ENCODE peak calls at places on chromosomes 11 and 22, in six cellular contexts. Y, Z, T, U, O and G are unnamed samples.

GRCh38 chr22:37894939-37895670 is 11.0 kb upstream of the MICALL1 start:
- DNase-seq in O (peak), Z (no peak), U (peak), T (no peak), Y (no peak), G (peak)

GRCh38 chr11:134686418-134686817 is 274.4 kb upstream of the B3GAT1 start:
- DNase-seq in Y (no peak), U (peak), T (no peak), Z (peak), O (no peak), G (no peak)

GRCh38 chr11:30487200-30487898 is 98.8 kb downstream of the MPPED2 start:
- DNase-seq in T (peak), Z (no peak), U (no peak), O (no peak), Y (no peak), G (peak)

GRCh38 chr11:37946155-37946766 is 1348.2 kb upstream of the RAG2 start:
- DNase-seq in T (peak), Z (peak), U (peak), O (peak), Y (peak), G (peak)

GRCh38 chr11:19895776-19896175 is 183.1 kb downstream of the NAV2 start:
- DNase-seq in Z (no peak), T (no peak), Y (no peak), O (no peak), U (no peak), G (no peak)

GRCh38 chr11:59865031-59865430 is 1.3 kb downstream of the TCN1 start:
- DNase-seq in Z (peak), U (no peak), O (no peak), Y (peak), T (no peak), G (no peak)

GRCh38 chr11:30489076-30489475 is 97.1 kb downstream of the MPPED2 start:
- DNase-seq in T (no peak), U (no peak), Y (no peak), O (no peak), Z (no peak), G (no peak)

GRCh38 chr11:73353422-73353821 is 22.8 kb upstream of the RELT start:
- DNase-seq in O (no peak), U (no peak), Y (no peak), T (no peak), Z (no peak), G (no peak)

GRCh38 chr22:35131423-35132050 is 65.6 kb downstream of the ISX start:
- DNase-seq in T (no peak), O (no peak), U (no peak), Y (no peak), Z (no peak), G (no peak)

GRCh38 chr11:6319001-6319878 is 1.1 kb downstream of the CAVIN3 start:
- DNase-seq in Y (peak), T (peak), U (no peak), O (peak), Z (peak), G (peak)

GRCh38 chr11:79019277-79019676 is 421.6 kb downstream of the TENM4 start:
- DNase-seq in T (no peak), Y (no peak), Z (no peak), O (no peak), U (no peak), G (no peak)

GRCh38 chr11:119338318-119338890 is 2.3 kb downstream of the C1QTNF5 start:
- DNase-seq in O (peak), Z (peak), Y (peak), T (no peak), U (peak), G (peak)

GRCh38 chr11:109150603-109151002 is 271.4 kb upstream of the C11orf87 start:
- DNase-seq in T (no peak), Y (no peak), O (no peak), Z (no peak), U (peak), G (no peak)

GRCh38 chr11:96125400-96125799 is 201.5 kb upstream of the MTMR2 start:
- DNase-seq in U (no peak), Z (no peak), O (no peak), T (no peak), Y (no peak), G (no peak)

GRCh38 chr11:110712643-110713468 is 619 bp upstream of the ARHGAP20 start:
- DNase-seq in Z (peak), T (peak), O (peak), Y (peak), U (peak), G (peak)

GRCh38 chr11:75174781-75175370 is 24.0 kb downstream of the SLCO2B1 start:
- DNase-seq in U (no peak), Z (peak), O (no peak), T (peak), Y (peak), G (peak)

GRCh38 chr11:17736921-17737817 is 2.6 kb downstream of the KCNC1 start:
- DNase-seq in T (no peak), Z (no peak), O (no peak), U (no peak), Y (no peak), G (no peak)

GRCh38 chr22:23305922-23306374 is 125.6 kb downstream of the BCR start:
- DNase-seq in O (no peak), T (peak), U (no peak), Z (peak), Y (peak), G (no peak)

GRCh38 chr11:235998-236773 is at the start of gene SIRT3:
- DNase-seq in Z (peak), Y (peak), U (peak), T (peak), O (peak), G (peak)

GRCh38 chr11:17314904-17315426 is 36.6 kb upstream of the NCR3LG1 start:
- DNase-seq in T (no peak), Z (no peak), U (no peak), Y (no peak), O (no peak), G (no peak)

GRCh38 chr11:66429983-66430602 is 8.6 kb downstream of the MRPL11 start:
- DNase-seq in Y (peak), U (peak), O (peak), Z (peak), T (peak), G (peak)

GRCh38 chr11:106733518-106734162 is 284.6 kb downstream of the GUCY1A2 start:
- DNase-seq in T (no peak), U (no peak), Z (peak), Y (peak), O (no peak), G (no peak)

GRCh38 chr11:114061053-114062049 is 1.8 kb downstream of the ZBTB16 start:
- DNase-seq in Y (no peak), U (peak), O (no peak), T (no peak), Z (peak), G (no peak)

GRCh38 chr11:95650271-95650670 is 139.3 kb downstream of the FAM76B start:
- DNase-seq in Z (no peak), O (no peak), Y (no peak), T (no peak), U (no peak), G (no peak)

GRCh38 chr11:64388911-64389310 is 29.9 kb downstream of the RPS6KA4 start:
- DNase-seq in Z (no peak), Y (no peak), O (no peak), T (no peak), U (no peak), G (no peak)

GRCh38 chr11:75762885-75763284 is 5.7 kb upstream of the DGAT2 start:
- DNase-seq in T (peak), Y (no peak), Z (peak), O (no peak), U (no peak), G (peak)

GRCh38 chr22:40426671-40427070 is 56.3 kb downstream of the SGSM3 start:
- DNase-seq in T (peak), O (no peak), U (no peak), Y (peak), Z (peak), G (no peak)

GRCh38 chr11:11578542-11578941 is 43.3 kb downstream of the GALNT18 start:
- DNase-seq in Y (no peak), Z (no peak), U (no peak), O (peak), T (no peak), G (no peak)

GRCh38 chr11:68009391-68010000 is 631 bp upstream of the ALDH3B1 start:
- DNase-seq in U (no peak), Z (peak), T (peak), O (no peak), Y (peak), G (peak)

GRCh38 chr11:107177106-107177477 is 158.8 kb upstream of the GUCY1A2 start:
- DNase-seq in Z (no peak), T (no peak), U (no peak), Y (no peak), O (no peak), G (no peak)

GRCh38 chr11:119412072-119412471 is 10.9 kb downstream of the THY1 start:
- DNase-seq in T (no peak), Z (no peak), U (no peak), O (no peak), Y (no peak), G (no peak)

GRCh38 chr22:33038836-33039235 is 19.3 kb downstream of the SYN3 start:
- DNase-seq in U (no peak), Z (peak), O (no peak), T (no peak), Y (no peak), G (peak)

GRCh38 chr11:106329273-106330018 is 252.0 kb downstream of the AASDHPPT start:
- DNase-seq in Y (no peak), U (no peak), Z (no peak), T (no peak), O (no peak), G (no peak)

GRCh38 chr11:93033093-93033492 is 63.6 kb downstream of the MTNR1B start:
- DNase-seq in Y (no peak), O (no peak), Z (no peak), T (no peak), U (no peak), G (no peak)

GRCh38 chr11:61390161-61390560 is 2.2 kb upstream of the TMEM216 start:
- DNase-seq in Y (no peak), T (peak), O (no peak), Z (no peak), U (no peak), G (no peak)

GRCh38 chr22:37122598-37123180 is 13.2 kb upstream of the TMPRSS6 start:
- DNase-seq in Z (no peak), T (no peak), U (no peak), Y (no peak), O (no peak), G (no peak)

GRCh38 chr11:15119352-15119751 is 4.6 kb downstream of the INSC start:
- DNase-seq in T (peak), U (no peak), O (no peak), Y (no peak), Z (no peak), G (no peak)

GRCh38 chr11:1158681-1159525 is 1.1 kb downstream of the MUC5AC start:
- DNase-seq in Y (no peak), T (no peak), Z (no peak), O (peak), U (no peak), G (no peak)

DNA sequence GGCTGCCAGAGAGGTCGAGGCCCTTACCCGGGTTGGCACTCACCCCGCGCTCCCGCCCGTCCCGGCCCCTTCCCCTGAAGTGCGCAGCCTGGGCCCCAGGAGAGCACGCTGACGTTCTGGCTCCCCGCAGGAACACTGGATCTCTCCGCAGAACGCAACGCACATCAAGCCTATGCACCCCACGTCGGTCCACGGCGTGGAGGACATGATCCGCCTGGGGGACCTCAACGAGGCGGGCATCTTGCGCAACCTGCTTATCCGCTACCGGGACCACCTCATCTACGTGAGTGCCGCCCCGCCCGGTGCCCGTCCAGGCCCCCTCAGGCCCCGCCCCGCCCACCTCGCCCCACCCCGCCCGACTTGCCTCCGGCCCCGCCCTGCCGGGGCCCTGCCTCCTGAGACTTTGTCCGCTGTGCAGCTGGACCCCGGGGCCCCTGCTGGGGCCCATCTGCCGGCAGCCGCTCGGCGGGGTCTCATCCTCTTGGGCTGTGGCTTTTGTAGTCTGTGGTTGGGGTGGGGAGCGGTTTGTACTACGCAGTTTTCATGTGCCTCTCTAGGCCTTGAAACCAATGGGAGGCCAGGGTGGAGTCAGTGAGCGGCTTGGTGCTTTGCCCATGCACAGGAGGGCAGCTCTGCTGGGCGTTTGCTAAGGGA is 19.7 kb downstream of the MYO7A start:
- DNase-seq in Z (peak), T (no peak), U (no peak), Y (peak), O (peak), G (no peak)
- H2AFZ ChIP-seq in Z (peak), T (peak), U (peak), Y (no peak), O (no peak), G (no peak)

GRCh38 chr22:47148956-47149748 is 386.7 kb downstream of the TBC1D22A start:
- DNase-seq in O (no peak), Z (no peak), Y (no peak), T (no peak), U (no peak), G (no peak)

GRCh38 chr22:47150426-47150825 is 388.0 kb downstream of the TBC1D22A start:
- DNase-seq in T (no peak), Z (no peak), Y (no peak), O (no peak), U (no peak), G (no peak)

GRCh38 chr22:47151064-47151463 is 388.6 kb downstream of the TBC1D22A start:
- DNase-seq in Z (no peak), O (no peak), Y (no peak), U (no peak), T (no peak), G (no peak)

GRCh38 chr22:47148510-47148909 is 386.1 kb downstream of the TBC1D22A start:
- DNase-seq in Z (no peak), U (no peak), O (no peak), T (no peak), Y (no peak), G (no peak)

GRCh38 chr22:47149976-47150375 is 387.5 kb downstream of the TBC1D22A start:
- DNase-seq in O (no peak), U (no peak), Z (no peak), Y (no peak), T (no peak), G (no peak)
- H2AFZ ChIP-seq in O (no peak), U (no peak), Z (no peak), Y (no peak), T (no peak), G (no peak)

DNA sequence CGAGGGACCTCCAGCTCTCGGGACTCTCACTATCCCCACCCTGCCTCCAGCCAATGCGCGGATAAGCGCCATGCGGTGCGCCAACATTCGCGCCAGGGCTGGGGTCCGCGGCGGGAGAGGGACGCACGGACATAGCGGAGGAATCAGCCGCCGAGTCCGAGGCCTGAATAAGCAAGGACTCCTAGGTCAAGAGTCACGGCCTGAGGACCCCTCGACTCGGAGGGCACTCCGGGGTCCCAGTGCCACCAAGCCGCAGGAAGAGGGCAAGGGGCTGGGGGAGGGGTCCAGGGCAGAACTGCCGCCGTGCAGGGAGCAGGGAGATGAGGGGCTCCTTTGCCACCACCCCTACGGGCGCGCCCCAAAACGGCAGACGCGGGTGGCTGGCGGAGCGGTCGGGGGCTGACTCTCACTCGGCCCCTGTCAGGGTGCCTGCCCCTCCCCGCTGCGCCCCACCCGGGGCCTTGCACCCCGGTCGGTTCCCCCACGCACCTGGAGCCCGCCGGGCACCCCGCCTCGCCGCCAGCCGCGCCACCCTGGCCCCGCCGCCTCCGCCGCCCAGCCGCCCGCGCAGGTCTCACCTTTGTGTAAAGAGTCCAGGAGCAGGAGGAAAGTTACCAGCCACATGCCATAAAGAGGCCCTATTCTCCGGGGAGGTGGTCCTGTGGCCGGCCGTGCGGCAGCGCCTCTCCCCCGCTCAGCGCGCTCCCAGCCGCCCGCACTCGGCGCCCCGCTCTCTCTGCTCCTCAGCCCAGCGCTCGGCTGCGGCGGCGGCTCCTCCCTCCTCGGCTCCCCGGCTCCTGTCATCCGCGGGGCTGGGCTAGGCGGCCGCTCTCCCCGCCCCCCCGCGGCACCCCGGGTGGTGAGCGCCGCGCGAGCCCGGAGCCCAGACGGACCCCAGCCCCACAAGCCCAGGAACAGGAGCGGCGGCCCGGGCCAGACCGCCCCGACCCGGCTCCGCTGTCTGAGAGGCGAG is at the start of gene DSCAML1:
- DNase-seq in Z (peak), U (no peak), Y (no peak), T (no peak), O (no peak), G (no peak)
- H2AFZ ChIP-seq in Z (no peak), U (peak), Y (no peak), T (no peak), O (no peak), G (no peak)

GRCh38 chr11:43948341-43949185 is 6.1 kb downstream of the C11orf96 start:
- DNase-seq in T (no peak), O (no peak), U (no peak), Y (no peak), Z (no peak), G (no peak)

GRCh38 chr11:43951231-43951630 is 8.8 kb downstream of the C11orf96 start:
- DNase-seq in Z (no peak), T (no peak), O (peak), Y (peak), U (no peak), G (no peak)

GRCh38 chr11:43952401-43953342 is 10.2 kb downstream of the C11orf96 start:
- DNase-seq in Y (peak), O (peak), Z (peak), T (no peak), U (no peak), G (peak)

GRCh38 chr11:43952020-43952400 is 9.6 kb downstream of the C11orf96 start:
- DNase-seq in U (no peak), T (no peak), Y (no peak), O (no peak), Z (no peak), G (no peak)

GRCh38 chr11:43950323-43950855 is 8.0 kb downstream of the C11orf96 start:
- DNase-seq in O (no peak), T (no peak), Z (no peak), Y (no peak), U (no peak), G (no peak)
- H2AFZ ChIP-seq in O (no peak), T (no peak), Z (no peak), Y (no peak), U (no peak), G (no peak)

DNA sequence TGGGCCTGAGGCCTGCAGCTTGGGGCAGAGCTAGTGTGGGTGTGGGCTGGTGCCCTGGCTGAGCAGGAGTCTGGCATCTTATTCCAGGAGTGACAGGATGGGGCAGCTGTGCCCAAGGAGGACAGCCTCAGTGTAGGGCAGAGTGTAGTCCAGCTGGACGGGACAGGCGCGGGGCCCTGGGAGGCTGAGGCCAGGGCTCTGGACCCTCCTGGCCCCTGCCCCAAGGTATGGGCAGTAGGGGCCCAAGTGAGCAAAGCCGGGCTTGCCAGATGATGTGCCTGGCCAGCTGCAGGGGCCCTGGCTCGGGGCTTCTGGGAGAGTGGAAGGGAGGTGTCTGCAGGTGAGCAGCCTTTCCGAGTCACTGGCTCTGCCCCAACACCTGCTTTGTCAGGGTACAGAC is 1190.9 kb downstream of the BRD1 start:
- DNase-seq in T (no peak), U (no peak), Z (no peak), Y (no peak), O (no peak), G (no peak)
- H2AFZ ChIP-seq in T (no peak), U (no peak), Z (no peak), Y (no peak), O (no peak), G (no peak)

DNA sequence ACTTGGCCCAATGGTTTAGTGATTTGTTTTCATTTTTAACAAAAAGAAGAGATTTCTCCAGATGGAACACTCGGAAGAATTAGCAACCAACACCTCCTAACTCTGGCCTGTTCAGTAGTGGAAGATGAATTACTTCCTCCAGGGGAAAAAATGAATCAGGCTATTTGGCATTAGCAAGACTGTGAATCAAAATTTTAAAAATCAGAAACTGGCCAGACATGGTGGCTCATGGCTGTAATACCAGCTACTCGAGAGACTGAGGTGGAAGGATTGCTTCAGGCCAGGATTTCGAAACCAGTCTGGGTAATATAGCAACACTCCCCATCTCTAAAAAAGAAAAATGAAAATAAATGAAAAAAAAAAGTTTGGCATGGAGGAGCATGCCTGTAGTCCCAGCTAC is 796.5 kb upstream of the ANO3 start:
- DNase-seq in Z (no peak), O (no peak), U (no peak), T (no peak), Y (peak), G (peak)
- H2AFZ ChIP-seq in Z (no peak), O (no peak), U (no peak), T (no peak), Y (no peak), G (no peak)

GRCh38 chr11:46376258-46377050 is 5.0 kb upstream of the MDK start:
- DNase-seq in Y (no peak), U (no peak), Z (no peak), O (no peak), T (no peak), G (no peak)
- H2AFZ ChIP-seq in Y (no peak), U (no peak), Z (no peak), O (no peak), T (no peak), G (no peak)

DNA sequence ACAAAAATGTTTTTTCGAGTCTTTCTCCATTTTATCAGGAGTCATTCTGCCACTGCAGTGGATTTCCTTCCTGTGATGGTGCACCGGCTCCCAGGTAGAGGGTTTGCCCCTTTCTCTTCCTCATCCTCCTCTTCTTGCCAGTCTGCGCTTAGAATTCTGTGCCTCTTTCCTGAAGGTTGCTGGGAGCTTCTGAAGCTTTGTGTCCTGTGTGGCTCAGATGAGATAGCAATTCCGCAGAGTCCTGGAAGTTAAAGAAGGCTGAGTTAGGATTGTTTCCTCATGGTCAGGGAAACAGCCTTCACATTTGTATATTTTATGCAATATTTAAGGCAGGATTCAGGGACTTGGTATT is 260 bp downstream of the BCO2 start:
- DNase-seq in Y (no peak), O (no peak), U (no peak), Z (no peak), T (no peak), G (no peak)
- H2AFZ ChIP-seq in Y (peak), O (no peak), U (peak), Z (peak), T (peak), G (no peak)